ENCODE peak calls at places on chromosomes 13 and 19, in six cellular contexts. B, U, L, T, E and Z are unnamed samples.

GRCh38 chr19:16160943-16161560 is 12.3 kb downstream of the CIB3 start:
- DNase-seq in B (no peak), U (no peak), L (no peak), T (no peak), E (no peak), Z (no peak)

GRCh38 chr13:78743972-78744371 is 85.0 kb upstream of the OBI1 start:
- DNase-seq in B (no peak), U (no peak), L (no peak), T (no peak), E (no peak), Z (no peak)

GRCh38 chr19:33408116-33408515 is 34.6 kb downstream of the CEBPG start:
- DNase-seq in B (no peak), U (no peak), L (no peak), T (no peak), E (no peak), Z (no peak)

GRCh38 chr13:30088312-30088855 is 219.0 kb downstream of the KATNAL1 start:
- DNase-seq in B (no peak), U (no peak), L (no peak), T (no peak), E (no peak), Z (no peak)

GRCh38 chr13:112688560-112689497 is 1.0 kb upstream of the ATP11A start:
- DNase-seq in B (peak; percentile 66), U (no peak), L (peak; percentile 88), T (no peak), E (no peak), Z (peak; percentile 89)

GRCh38 chr13:44312898-44313551 is 60.6 kb upstream of the SERP2 start:
- DNase-seq in B (no peak), U (no peak), L (no peak), T (no peak), E (no peak), Z (no peak)

GRCh38 chr13:24851546-24851945 is 87.6 kb downstream of the RNF17 start:
- DNase-seq in B (no peak), U (no peak), L (no peak), T (no peak), E (no peak), Z (no peak)

GRCh38 chr13:98697833-98698232 is 54.6 kb downstream of the SLC15A1 start:
- DNase-seq in B (no peak), U (no peak), L (no peak), T (no peak), E (no peak), Z (no peak)

GRCh38 chr19:37583340-37583739 is 11.3 kb downstream of the ZNF571 start:
- DNase-seq in B (no peak), U (no peak), L (no peak), T (no peak), E (no peak), Z (no peak)

GRCh38 chr13:99050983-99051488 is 73.2 kb upstream of the DOCK9 start:
- DNase-seq in B (no peak), U (no peak), L (no peak), T (no peak), E (no peak), Z (no peak)

GRCh38 chr19:940591-941291 is 14.9 kb downstream of the ARID3A start:
- DNase-seq in B (peak; percentile 87), U (peak; percentile 42), L (peak; percentile 90), T (peak; percentile 47), E (peak; percentile 57), Z (peak; percentile 73)

GRCh38 chr19:4338441-4339350 is at the start of gene STAP2:
- DNase-seq in B (no peak), U (peak; percentile 77), L (peak; percentile 82), T (no peak), E (no peak), Z (no peak)

GRCh38 chr19:1361601-1362384 is 21.9 kb upstream of the NDUFS7 start:
- DNase-seq in B (no peak), U (no peak), L (no peak), T (no peak), E (no peak), Z (no peak)

GRCh38 chr19:33904681-33905080 is 108.0 kb downstream of the KCTD15 start:
- DNase-seq in B (no peak), U (peak; percentile 48), L (no peak), T (no peak), E (no peak), Z (no peak)

GRCh38 chr19:35006342-35006998 is 6.3 kb downstream of the GRAMD1A start:
- DNase-seq in B (no peak), U (no peak), L (no peak), T (no peak), E (no peak), Z (peak; percentile 60)

GRCh38 chr19:3710265-3710812 is 2.2 kb downstream of the TJP3 start:
- DNase-seq in B (peak; percentile 77), U (peak; percentile 74), L (peak; percentile 95), T (peak; percentile 40), E (no peak), Z (peak; percentile 94)

GRCh38 chr19:56538761-56539263 is at the start of gene ZFP28:
- DNase-seq in B (peak; percentile 89), U (no peak), L (peak; percentile 90), T (peak; percentile 78), E (peak; percentile 31), Z (peak; percentile 94)
- H3K27ac ChIP-seq in B (peak within 1 kb of the TSS; percentile 85), U (peak within 1 kb of the TSS; percentile 91), L (peak within 1 kb of the TSS; percentile 95), T (peak within 1 kb of the TSS; percentile 93), E (peak within 1 kb of the TSS; percentile 83), Z (peak within 1 kb of the TSS; percentile 92)

DNA sequence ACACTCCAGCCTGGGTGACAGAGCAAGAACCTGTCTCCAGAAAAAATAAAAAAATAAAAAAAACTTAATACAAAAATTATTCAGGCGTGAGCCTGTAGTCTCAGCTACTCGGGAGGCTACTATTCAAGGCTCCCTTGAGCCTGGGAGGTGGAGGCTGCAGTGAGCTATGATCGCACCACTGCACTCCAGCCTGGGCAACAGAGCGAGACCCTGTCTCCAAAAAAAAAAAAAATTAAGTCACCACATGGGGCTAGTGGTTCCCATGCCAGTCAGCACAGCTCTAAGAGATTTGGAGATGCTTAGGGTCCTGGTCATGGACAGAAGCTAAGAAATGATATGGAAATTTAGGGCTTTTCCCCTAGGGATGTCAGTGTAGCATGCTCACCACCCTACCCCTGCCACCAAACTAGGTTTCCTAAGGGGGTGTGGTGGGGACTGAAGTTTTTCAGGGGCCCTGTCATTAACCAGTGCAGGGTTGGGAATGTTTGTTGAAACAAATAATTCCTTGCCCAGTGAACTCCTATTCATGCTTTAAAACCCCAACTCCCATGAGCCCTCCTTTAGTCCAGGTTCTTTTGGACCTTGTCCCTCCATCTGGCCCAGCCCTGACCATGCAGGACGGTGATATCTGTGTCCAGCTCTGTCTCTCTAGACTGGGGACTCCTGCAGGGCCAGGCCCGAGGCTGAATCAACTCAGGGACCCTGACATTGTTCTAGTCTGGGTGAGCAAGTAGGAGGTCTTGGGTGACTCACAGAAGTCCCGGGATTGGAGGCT is 1.8 kb downstream of the FCHO1 start:
- DNase-seq in B (no peak), U (no peak), L (no peak), T (no peak), E (no peak), Z (no peak)
- H3K4me1 ChIP-seq in B (peaks cover 5% of the 10 kb centered on the region), U (no peaks in the 10 kb centered on the region), L (peaks cover 5% of the 10 kb centered on the region), T (no peaks in the 10 kb centered on the region), E (no peaks in the 10 kb centered on the region), Z (peaks cover 69% of the 10 kb centered on the region)

GRCh38 chr13:27960362-27961226 is 8.5 kb downstream of the CDX2 start:
- DNase-seq in B (no peak), U (peak; percentile 35), L (peak; percentile 81), T (no peak), E (no peak), Z (no peak)
- TF ChIP-seq CTCF in B (no peak), U (no peak), L (peak; percentile 36), T (no peak), E (no peak), Z (no peak)

DNA sequence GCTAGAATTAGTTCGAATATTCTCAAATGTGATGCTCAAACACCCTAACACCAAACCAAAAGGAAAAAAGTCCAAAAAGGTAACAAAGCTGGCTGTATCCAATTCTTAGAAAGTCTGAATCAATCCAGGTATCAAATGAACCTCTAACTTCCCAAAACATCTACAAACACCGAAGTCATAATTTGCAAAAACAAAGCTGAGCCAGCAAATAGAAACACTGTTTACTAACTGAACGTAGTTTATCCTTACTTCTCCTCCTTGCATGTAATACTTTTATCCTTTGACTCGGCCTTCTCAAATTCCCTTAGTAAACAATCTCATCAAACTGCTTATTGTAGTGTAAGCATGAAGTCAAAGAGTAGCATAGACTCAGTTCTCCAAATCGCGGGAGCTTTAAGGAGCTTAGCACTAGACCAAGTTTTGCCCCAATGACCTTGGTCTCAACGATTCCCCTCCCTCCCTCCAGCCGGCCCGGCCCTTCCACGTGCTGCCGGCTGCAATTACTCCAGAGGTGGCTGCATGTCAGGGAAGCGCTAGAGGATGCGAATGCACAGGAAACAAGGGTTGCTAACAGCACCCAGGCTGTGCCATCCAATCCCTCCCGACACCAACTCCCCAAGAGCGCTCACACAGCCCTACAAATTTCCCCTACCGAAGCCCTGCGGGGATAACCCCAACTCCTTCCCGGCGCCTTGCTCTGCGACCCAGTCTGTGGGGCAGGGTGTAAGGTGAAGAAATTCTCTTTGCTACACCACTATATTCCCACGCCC is 693 bp downstream of the XPO4 start:
- DNase-seq in B (no peak), U (no peak), L (peak; percentile 73), T (no peak), E (no peak), Z (peak; percentile 37)
- H3K27ac ChIP-seq in B (peak overlapping the region; percentile 93), U (peak overlapping the region; percentile 96), L (peak overlapping the region; percentile 96), T (peak overlapping the region; percentile 92), E (peak overlapping the region; percentile 95), Z (peak overlapping the region; percentile 85)

GRCh38 chr13:110258876-110259631 is 47.9 kb downstream of the COL4A1 start:
- DNase-seq in B (no peak), U (no peak), L (no peak), T (no peak), E (no peak), Z (no peak)
- H3K4me1 ChIP-seq in B (peaks cover 59% of the 10 kb centered on the region), U (peaks cover 12% of the 10 kb centered on the region), L (peaks cover 23% of the 10 kb centered on the region), T (no peaks in the 10 kb centered on the region), E (peaks cover 59% of the 10 kb centered on the region), Z (peaks cover 9% of the 10 kb centered on the region)